ENCODE peak calls at places on chromosomes 7 and 10, in four cellular contexts. J, G, X and U are unnamed samples. For H3K27me3, the result is how much of the 10 kb centered on the place peaks cover.

GRCh38 chr7:94374231-94374630 is 20.5 kb upstream of the COL1A2 start:
- DNase-seq in J (no peak), G (no peak), X (no peak), U (no peak)

GRCh38 chr10:102691701-102692100 is 22.5 kb downstream of the ARL3 start:
- DNase-seq in J (no peak), G (no peak), X (no peak), U (no peak)

GRCh38 chr7:15916666-15917388 is 230.3 kb upstream of the MEOX2 start:
- DNase-seq in J (no peak), G (no peak), X (no peak), U (no peak)

GRCh38 chr7:20543565-20543964 is 71.9 kb upstream of the ABCB5 start:
- DNase-seq in J (no peak), G (no peak), X (no peak), U (no peak)

GRCh38 chr7:116782177-116782711 is 80.1 kb upstream of the CAPZA2 start:
- DNase-seq in J (no peak), G (no peak), X (no peak), U (peak)

GRCh38 chr7:130063036-130063435 is 7.3 kb upstream of the KLHDC10 start:
- DNase-seq in J (peak), G (peak), X (no peak), U (peak)

GRCh38 chr10:31582365-31583052 is 263.5 kb downstream of the ZEB1 start:
- DNase-seq in J (no peak), G (no peak), X (no peak), U (no peak)

GRCh38 chr7:158815046-158815445 is 14.3 kb downstream of the ESYT2 start:
- DNase-seq in J (no peak), G (peak), X (no peak), U (no peak)

GRCh38 chr7:55590517-55591281 is 18.4 kb upstream of the VOPP1 start:
- DNase-seq in J (no peak), G (no peak), X (no peak), U (no peak)

GRCh38 chr7:29607889-29608288 is 44.3 kb downstream of the PRR15 start:
- DNase-seq in J (no peak), G (no peak), X (no peak), U (no peak)

GRCh38 chr7:108529341-108529740 is 3.4 kb upstream of the PNPLA8 start:
- DNase-seq in J (no peak), G (no peak), X (no peak), U (no peak)

GRCh38 chr10:44946201-44946600 is 13.4 kb upstream of the RASSF4 start:
- DNase-seq in J (no peak), G (peak), X (no peak), U (no peak)

GRCh38 chr7:40680657-40681056 is 545.9 kb downstream of the SUGCT start:
- DNase-seq in J (peak), G (no peak), X (no peak), U (peak)

GRCh38 chr7:96004598-96004997 is 232.2 kb downstream of the DYNC1I1 start:
- DNase-seq in J (no peak), G (no peak), X (no peak), U (no peak)

GRCh38 chr7:157738064-157738460 is 401.3 kb downstream of the DNAJB6 start:
- DNase-seq in J (no peak), G (peak), X (no peak), U (peak)

GRCh38 chr10:11035318-11035920 is 17.7 kb downstream of the CELF2 start:
- DNase-seq in J (no peak), G (no peak), X (no peak), U (peak)

GRCh38 chr10:62727935-62728334 is 76.6 kb upstream of the ADO start:
- DNase-seq in J (no peak), G (no peak), X (no peak), U (no peak)

GRCh38 chr10:107244122-107244521 is 79.6 kb upstream of the SORCS1 start:
- DNase-seq in J (no peak), G (no peak), X (no peak), U (no peak)

GRCh38 chr10:42985436-42986316 is 91.2 kb upstream of the RET start:
- DNase-seq in J (no peak), G (no peak), X (no peak), U (no peak)

DNA sequence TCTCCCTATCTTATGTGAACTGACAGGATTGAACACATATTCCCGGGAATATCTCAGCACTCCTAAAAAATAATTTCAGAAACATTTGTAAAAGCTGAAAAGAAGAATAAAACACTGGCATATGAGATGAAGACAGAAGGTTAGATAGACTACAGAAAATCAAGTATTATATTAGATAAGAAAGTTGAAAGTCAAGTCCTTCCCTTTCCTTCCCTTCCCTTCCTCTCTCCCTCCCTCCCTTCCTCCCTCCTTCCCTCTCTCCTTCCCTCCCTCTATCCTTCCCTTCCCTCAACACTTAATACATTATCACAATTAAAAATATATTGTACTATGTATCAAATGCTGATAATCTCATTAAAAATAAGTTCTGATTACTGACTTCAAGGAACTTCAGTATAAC is 122.5 kb downstream of the CTNNA3 start:
- DNase-seq in J (no peak), G (no peak), X (no peak), U (no peak)
- TF ChIP-seq SUZ12 in J (no peak), G (no peak), X (no peak), U (no peak)

GRCh38 chr7:101166603-101166908 is 1.2 kb upstream of the VGF start:
- DNase-seq in J (no peak), G (no peak), X (no peak), U (no peak)
- H3K27me3 ChIP-seq in J (half or more), G (half or more), X (under half), U (half or more)

DNA sequence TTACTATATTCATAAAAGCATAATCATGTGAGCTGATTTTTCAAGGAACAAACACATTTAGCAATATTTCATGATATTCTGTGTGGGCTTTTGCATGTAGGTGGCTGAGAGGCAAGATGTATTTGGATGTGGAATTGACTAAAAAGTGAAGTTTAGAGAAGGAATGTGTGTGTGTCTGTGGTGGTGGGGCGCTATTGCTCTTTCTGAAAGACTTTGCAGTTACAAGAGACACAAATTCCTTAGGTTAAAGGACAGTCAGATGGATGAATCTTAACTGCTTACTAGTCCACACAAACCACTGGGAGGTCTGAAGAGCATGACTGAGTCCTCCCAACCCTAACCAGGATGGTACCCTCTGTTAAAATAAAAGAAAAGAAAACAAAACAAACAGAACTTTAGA is 200.1 kb downstream of the SDHAF3 start:
- DNase-seq in J (no peak), G (no peak), X (no peak), U (no peak)
- TF ChIP-seq SUZ12 in J (no peak), G (no peak), X (no peak), U (no peak)

GRCh38 chr7:142882338-142882678 is 3.2 kb downstream of the TRPV6 start:
- DNase-seq in J (no peak), G (no peak), X (no peak), U (no peak)
- H3K27me3 ChIP-seq in J (under half), G (under half), X (under half), U (under half)

GRCh38 chr7:42625391-42625790 is 286.5 kb downstream of the C7orf25 start:
- DNase-seq in J (no peak), G (no peak), X (no peak), U (no peak)

GRCh38 chr7:42618649-42619315 is 293.1 kb downstream of the C7orf25 start:
- DNase-seq in J (no peak), G (no peak), X (no peak), U (no peak)

GRCh38 chr7:42621543-42622219 is 290.2 kb downstream of the C7orf25 start:
- DNase-seq in J (no peak), G (no peak), X (no peak), U (no peak)

GRCh38 chr7:42628021-42628420 is 283.8 kb downstream of the C7orf25 start:
- DNase-seq in J (no peak), G (no peak), X (no peak), U (no peak)

DNA sequence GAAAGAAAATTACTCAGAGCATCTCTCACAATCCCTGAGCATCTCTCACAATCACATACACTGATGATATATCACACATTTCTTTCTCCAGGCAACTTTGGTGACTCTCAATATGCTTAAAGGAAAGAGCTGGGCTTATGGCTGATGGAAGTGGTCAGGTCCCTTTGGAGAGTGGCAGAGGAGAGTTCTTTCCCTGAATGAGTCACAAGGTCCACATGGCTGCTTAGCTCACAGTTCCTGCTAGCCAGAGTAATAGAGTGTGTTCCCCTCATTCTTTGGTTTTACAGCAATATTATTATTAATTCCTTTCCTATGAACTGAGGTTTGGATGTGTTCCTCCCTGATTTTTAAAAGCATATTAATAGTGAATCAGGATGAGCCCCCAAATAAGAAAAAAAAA is 287.4 kb downstream of the C7orf25 start:
- DNase-seq in J (no peak), G (no peak), X (no peak), U (no peak)
- TF ChIP-seq SUZ12 in J (no peak), G (no peak), X (no peak), U (no peak)

GRCh38 chr10:117734626-117735405 is 192.3 kb downstream of the EMX2 start:
- DNase-seq in J (no peak), G (peak), X (no peak), U (no peak)
- H3K27me3 ChIP-seq in J (under half), G (under half), X (under half), U (under half)

GRCh38 chr7:141975806-141976523 is 2.4 kb upstream of the TAS2R38 start:
- DNase-seq in J (peak), G (peak), X (peak), U (peak)
- TF ChIP-seq SUZ12 in J (no peak), G (no peak), X (no peak), U (no peak)